ENCODE peak calls at places on chromosomes 7 and 10, in eight cellular contexts. O, X, Y, T, B, C, A and D are unnamed samples. For H3K4me1, the result is how much of the 10 kb centered on the place peaks cover.

GRCh38 chr10:129631870-129632623 is 165.0 kb downstream of the MGMT start:
- DNase-seq in Y (no peak), O (no peak), B (no peak), X (no peak), T (no peak), C (no peak), A (no peak), D (no peak)

GRCh38 chr10:110480387-110480786 is 17.3 kb upstream of the DUSP5 start:
- DNase-seq in B (no peak), A (no peak), X (no peak), O (no peak), C (no peak), T (no peak), Y (no peak), D (no peak)

GRCh38 chr10:92839191-92840085 is 8.9 kb upstream of the EXOC6 start:
- DNase-seq in T (peak), C (peak), Y (peak), X (peak), A (peak), B (peak), O (peak), D (peak)

GRCh38 chr10:120818301-120818700 is 32.9 kb upstream of the WDR11 start:
- DNase-seq in Y (no peak), A (peak), C (no peak), O (no peak), T (no peak), X (no peak), B (no peak), D (no peak)

GRCh38 chr7:14233898-14234174 is 244.4 kb upstream of the ETV1 start:
- DNase-seq in O (no peak), C (no peak), A (peak), X (no peak), B (no peak), T (no peak), Y (no peak), D (no peak)

GRCh38 chr7:34036069-34036920 is 131.0 kb downstream of the BMPER start:
- DNase-seq in T (peak), B (no peak), Y (peak), O (no peak), C (peak), A (no peak), X (peak), D (peak)

GRCh38 chr7:40356871-40357676 is 222.3 kb downstream of the SUGCT start:
- DNase-seq in T (no peak), O (no peak), X (peak), A (no peak), C (no peak), Y (no peak), B (no peak), D (peak)

GRCh38 chr7:112453505-112454171 is 3.4 kb downstream of the IFRD1 start:
- DNase-seq in O (no peak), C (no peak), B (no peak), Y (no peak), T (peak), A (no peak), X (peak), D (no peak)

GRCh38 chr10:69446229-69446628 is 5.0 kb upstream of the TSPAN15 start:
- DNase-seq in A (no peak), B (no peak), T (no peak), X (no peak), O (no peak), C (no peak), Y (no peak), D (no peak)

GRCh38 chr7:141875453-141875852 is 34.2 kb upstream of the PRSS37 start:
- DNase-seq in X (no peak), O (no peak), Y (no peak), A (no peak), C (no peak), T (no peak), B (no peak), D (no peak)

GRCh38 chr7:22724861-22725260 is 2.1 kb upstream of the IL6 start:
- DNase-seq in T (no peak), X (no peak), C (no peak), B (no peak), Y (no peak), O (no peak), A (no peak), D (no peak)

GRCh38 chr7:22728416-22729029 is 1.5 kb downstream of the IL6 start:
- DNase-seq in B (no peak), O (no peak), Y (no peak), A (peak), X (peak), C (no peak), T (peak), D (peak)

GRCh38 chr7:22726849-22727792 is at the start of gene IL6:
- DNase-seq in C (peak), T (peak), A (peak), O (no peak), B (peak), X (peak), Y (peak), D (peak)

GRCh38 chr7:22725585-22725984 is 1.4 kb upstream of the IL6 start:
- DNase-seq in C (no peak), B (no peak), Y (no peak), X (peak), T (no peak), A (peak), O (no peak), D (no peak)

GRCh38 chr7:22726345-22726848 is 603 bp upstream of the IL6 start:
- DNase-seq in C (no peak), T (peak), A (peak), Y (peak), B (peak), X (peak), O (no peak), D (peak)
- H3K4me3 ChIP-seq in C (no peak), T (no peak), A (peak), Y (no peak), B (peak), X (no peak), O (no peak), D (no peak)

GRCh38 chr10:43944742-43945730 is 296.4 kb upstream of the ZNF32 start:
- DNase-seq in T (no peak), A (no peak), O (no peak), B (peak), C (no peak), X (no peak), Y (no peak), D (peak)

GRCh38 chr10:43940898-43941777 is 292.5 kb upstream of the ZNF32 start:
- DNase-seq in B (no peak), C (no peak), A (no peak), Y (no peak), O (no peak), X (no peak), T (no peak), D (no peak)

GRCh38 chr10:43942096-43942885 is 293.6 kb upstream of the ZNF32 start:
- DNase-seq in O (no peak), C (no peak), A (no peak), Y (no peak), T (no peak), X (no peak), B (no peak), D (peak)

GRCh38 chr10:43943825-43944360 is 295.2 kb upstream of the ZNF32 start:
- DNase-seq in X (no peak), Y (no peak), B (no peak), C (no peak), A (no peak), T (no peak), O (no peak), D (no peak)

GRCh38 chr10:43943119-43943824 is 294.6 kb upstream of the ZNF32 start:
- DNase-seq in X (no peak), A (no peak), C (no peak), B (no peak), Y (no peak), O (no peak), T (no peak), D (no peak)
- H3K4me1 ChIP-seq in X (under half), A (under half), C (under half), B (under half), Y (under half), O (under half), T (under half), D (under half)

DNA sequence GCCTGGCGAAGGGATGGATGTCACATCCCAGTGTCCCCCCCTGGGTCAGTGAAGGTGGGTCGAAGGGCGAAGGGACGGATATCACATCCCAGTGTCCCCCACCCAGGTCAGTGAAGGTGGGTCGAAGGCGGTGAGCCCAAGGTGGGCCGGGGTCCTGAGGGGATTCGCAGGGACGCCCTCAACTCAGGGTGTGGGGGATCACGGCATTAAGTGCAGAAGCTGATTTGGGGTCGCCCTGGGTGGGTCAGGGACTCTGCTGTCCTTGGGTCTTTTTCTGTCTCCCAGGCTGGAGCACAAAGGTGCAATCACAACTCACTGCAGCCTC is 21.9 kb downstream of the ADAP1 start:
- DNase-seq in A (no peak), X (no peak), B (peak), Y (peak), T (no peak), O (peak), C (peak), D (no peak)
- H3K4me3 ChIP-seq in A (no peak), X (no peak), B (no peak), Y (no peak), T (no peak), O (no peak), C (no peak), D (no peak)

GRCh38 chr10:132516771-132517725 is 20.5 kb upstream of the INPP5A start:
- DNase-seq in O (no peak), A (peak), B (peak), X (peak), T (peak), Y (peak), C (peak), D (peak)

GRCh38 chr10:132515811-132516726 is 21.5 kb upstream of the INPP5A start:
- DNase-seq in T (no peak), O (no peak), B (no peak), A (no peak), Y (no peak), C (no peak), X (no peak), D (no peak)

GRCh38 chr10:132518572-132519381 is 18.8 kb upstream of the INPP5A start:
- DNase-seq in A (peak), Y (peak), C (peak), X (no peak), O (no peak), B (peak), T (no peak), D (peak)

GRCh38 chr10:132519382-132520146 is 18.0 kb upstream of the INPP5A start:
- DNase-seq in X (no peak), A (no peak), O (no peak), B (peak), C (no peak), T (no peak), Y (no peak), D (no peak)

DNA sequence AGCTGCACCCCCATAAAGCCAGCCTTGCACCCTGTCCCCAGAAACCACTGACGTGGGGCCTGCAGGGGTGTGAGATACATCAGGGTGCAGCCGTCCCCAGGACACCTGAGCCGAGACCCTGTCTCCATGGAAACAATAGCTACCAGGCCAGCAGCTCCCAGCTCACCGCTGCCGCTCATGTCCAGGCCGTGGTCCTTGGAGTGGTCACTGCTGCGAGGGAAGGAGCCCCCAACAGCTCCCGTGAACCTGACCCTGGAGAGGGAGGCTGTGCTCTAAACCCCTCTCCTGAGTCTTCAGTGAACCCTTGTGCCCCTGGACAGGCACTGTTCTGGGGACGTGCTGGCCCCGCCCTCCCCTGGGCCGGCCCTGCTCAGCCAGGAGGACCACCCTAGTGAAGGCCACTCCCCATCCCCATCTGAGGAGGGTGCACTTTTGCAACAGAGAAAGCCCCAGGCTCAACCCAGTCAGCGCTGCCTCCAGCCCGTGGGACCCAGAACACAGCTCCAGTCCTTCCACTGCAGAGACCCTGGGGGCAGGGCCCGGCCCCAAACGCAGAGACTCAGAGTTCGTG is 19.6 kb upstream of the INPP5A start:
- DNase-seq in C (no peak), X (no peak), A (peak), B (peak), O (no peak), T (no peak), Y (no peak), D (no peak)
- H3K4me1 ChIP-seq in C (under half), X (under half), A (under half), B (under half), O (under half), T (under half), Y (under half), D (half or more)